ENCODE peak calls at places on chromosomes 2 and 18, in nine cellular contexts. H is sigmoid colon; N is MM.1S; S is left lung; U is CD8-positive, alpha-beta memory T cell; W is mucosa of descending colon; J is stomach; O is tibial artery; L is upper lobe of right lung. P is an unnamed sample. For H3K4me1 and H3K9me3, the result is how much of the 10 kb centered on the place peaks cover.

GRCh38 chr2:30267161-30267568 is 35.8 kb downstream of the LBH start:
- DNase-seq in S (no peak), W (no peak), U (no peak), J (no peak), N (peak), L (no peak), H (no peak), O (no peak), P (no peak)

GRCh38 chr2:168180483-168180882 is 66.9 kb downstream of the STK39 start:
- DNase-seq in N (no peak), S (no peak), H (no peak), O (no peak), J (no peak), U (no peak), L (no peak), W (no peak), P (no peak)

GRCh38 chr2:54041135-54041534 is 70.3 kb upstream of the PSME4 start:
- DNase-seq in S (no peak), O (no peak), N (no peak), L (no peak), J (no peak), H (no peak), U (no peak), W (no peak), P (no peak)

GRCh38 chr2:97988722-97989121 is 7.0 kb downstream of the TMEM131 start:
- DNase-seq in W (no peak), U (no peak), O (no peak), L (no peak), S (no peak), H (no peak), N (no peak), J (no peak), P (no peak)

GRCh38 chr2:24382363-24383021 is 22.2 kb upstream of the ITSN2 start:
- DNase-seq in W (peak), S (no peak), O (peak), J (peak), U (peak), N (peak), L (peak), H (peak), P (no peak)

GRCh38 chr2:190432567-190433231 is 24.5 kb downstream of the MFSD6 start:
- DNase-seq in U (no peak), N (no peak), O (no peak), H (no peak), S (no peak), W (no peak), J (no peak), L (no peak), P (no peak)

GRCh38 chr2:15941970-15942710 is 1.8 kb downstream of the MYCN start:
- DNase-seq in J (peak), N (no peak), L (no peak), O (no peak), U (no peak), S (peak), H (no peak), W (peak), P (no peak)

GRCh38 chr2:170500104-170500503 is 215.0 kb upstream of the SP5 start:
- DNase-seq in J (no peak), H (no peak), S (no peak), O (no peak), N (no peak), L (no peak), W (no peak), U (no peak), P (no peak)

GRCh38 chr2:64649626-64650025 is 4.1 kb downstream of the SERTAD2 start:
- DNase-seq in U (no peak), H (no peak), L (no peak), O (no peak), S (peak), N (peak), J (peak), W (peak), P (no peak)

GRCh38 chr18:26549486-26550435 is 1.4 kb upstream of the KCTD1 start:
- DNase-seq in H (peak), O (peak), J (peak), U (no peak), N (peak), L (peak), S (peak), W (peak), P (peak)

GRCh38 chr2:185583058-185583816 is 155.4 kb upstream of the FSIP2 start:
- DNase-seq in S (no peak), W (no peak), N (no peak), H (no peak), U (no peak), O (no peak), L (no peak), J (no peak), P (no peak)

GRCh38 chr2:204315236-204315662 is 230.0 kb upstream of the PARD3B start:
- DNase-seq in J (peak), U (no peak), O (no peak), L (no peak), N (no peak), S (no peak), W (no peak), H (peak), P (peak)

GRCh38 chr2:213022987-213023386 is 128.4 kb downstream of the IKZF2 start:
- DNase-seq in W (no peak), S (no peak), L (no peak), O (no peak), U (no peak), H (no peak), N (no peak), J (no peak), P (no peak)

GRCh38 chr2:84823229-84823628 is 57.7 kb downstream of the TRABD2A start:
- DNase-seq in J (no peak), L (no peak), N (no peak), O (no peak), S (no peak), U (no peak), H (no peak), W (no peak), P (no peak)

GRCh38 chr18:12361770-12362378 is 15.2 kb downstream of the AFG3L2 start:
- DNase-seq in J (no peak), H (no peak), N (no peak), O (no peak), U (no peak), S (no peak), W (no peak), L (no peak), P (no peak)

GRCh38 chr2:169979025-169979424 is 151.8 kb downstream of the UBR3 start:
- DNase-seq in S (no peak), H (no peak), O (no peak), J (no peak), U (no peak), W (no peak), N (no peak), L (no peak), P (no peak)

GRCh38 chr2:29810956-29811355 is 110.4 kb downstream of the ALK start:
- DNase-seq in W (no peak), J (no peak), H (no peak), S (no peak), U (no peak), O (no peak), L (no peak), N (no peak), P (no peak)

GRCh38 chr2:1553671-1554295 is 140.5 kb downstream of the TPO start:
- DNase-seq in U (no peak), W (no peak), N (no peak), S (no peak), O (no peak), L (peak), J (no peak), H (no peak), P (peak)

GRCh38 chr18:9087144-9087543 is 15.4 kb upstream of the NDUFV2 start:
- DNase-seq in O (no peak), N (no peak), W (no peak), H (no peak), U (no peak), S (no peak), L (no peak), J (no peak), P (no peak)

GRCh38 chr18:58280159-58280540 is 236.1 kb downstream of the NEDD4L start:
- DNase-seq in N (no peak), S (no peak), W (no peak), H (no peak), O (no peak), L (no peak), U (no peak), J (no peak), P (no peak)

GRCh38 chr2:48954935-48955334 is 199.4 kb downstream of the FSHR start:
- DNase-seq in S (no peak), L (no peak), H (no peak), W (no peak), J (no peak), O (no peak), U (no peak), N (no peak), P (no peak)

GRCh38 chr2:47072728-47073191 is 82.3 kb downstream of the STPG4 start:
- DNase-seq in S (no peak), O (peak), L (peak), N (no peak), H (no peak), U (no peak), W (no peak), J (peak), P (peak)

GRCh38 chr2:68878753-68879152 is 7.6 kb upstream of the BMP10 start:
- DNase-seq in L (no peak), S (no peak), O (no peak), J (no peak), W (no peak), H (no peak), U (no peak), N (no peak), P (no peak)

GRCh38 chr2:156563994-156564753 is 128.0 kb downstream of the GPD2 start:
- DNase-seq in N (no peak), H (no peak), L (no peak), U (no peak), S (no peak), J (no peak), O (no peak), W (no peak), P (no peak)

GRCh38 chr2:109182426-109182825 is 53.4 kb downstream of the SH3RF3 start:
- DNase-seq in W (no peak), U (no peak), J (no peak), S (no peak), L (no peak), O (no peak), N (no peak), H (no peak), P (no peak)

GRCh38 chr2:23449831-23450331 is 64.9 kb downstream of the KLHL29 start:
- DNase-seq in S (no peak), H (no peak), U (no peak), L (no peak), O (no peak), J (no peak), N (no peak), W (no peak), P (no peak)

GRCh38 chr2:238030422-238031155 is 30.2 kb upstream of the SCLY start:
- DNase-seq in N (no peak), O (no peak), S (no peak), W (no peak), L (no peak), U (no peak), J (no peak), H (no peak), P (no peak)

GRCh38 chr2:237223208-237223861 is 137.6 kb downstream of the COPS8 start:
- DNase-seq in H (no peak), J (no peak), L (no peak), W (no peak), N (no peak), U (no peak), O (peak), S (no peak), P (peak)

GRCh38 chr2:49255325-49256023 is 101.2 kb upstream of the FSHR start:
- DNase-seq in U (no peak), N (no peak), L (no peak), O (no peak), J (no peak), H (no peak), S (no peak), W (no peak), P (no peak)

GRCh38 chr18:13868501-13869271 is 44.7 kb downstream of the MC5R start:
- DNase-seq in H (no peak), U (no peak), L (no peak), N (no peak), O (no peak), W (no peak), J (no peak), S (no peak), P (no peak)

GRCh38 chr18:21402272-21402671 is 160.2 kb downstream of the GREB1L start:
- DNase-seq in U (no peak), N (no peak), O (no peak), H (no peak), J (no peak), L (no peak), W (no peak), S (no peak), P (no peak)

GRCh38 chr2:241011751-241012510 is 13.5 kb downstream of the SNED1 start:
- DNase-seq in H (peak), N (no peak), S (peak), U (no peak), O (no peak), W (no peak), J (peak), L (no peak), P (no peak)

GRCh38 chr2:9800975-9801723 is 42.1 kb upstream of the TAF1B start:
- DNase-seq in N (no peak), J (no peak), W (no peak), U (peak), H (no peak), L (peak), S (peak), O (no peak), P (peak)

GRCh38 chr2:176553685-176554106 is 284.5 kb downstream of the MTX2 start:
- DNase-seq in U (peak), H (peak), N (peak), S (peak), L (peak), O (peak), J (peak), W (peak), P (peak)

GRCh38 chr2:6793371-6793770 is 72.3 kb downstream of the CMPK2 start:
- DNase-seq in O (no peak), W (no peak), U (no peak), N (no peak), L (no peak), J (no peak), H (no peak), S (no peak), P (no peak)

GRCh38 chr2:120953843-120954584 is 218.3 kb downstream of the GLI2 start:
- DNase-seq in S (no peak), J (no peak), O (no peak), W (no peak), N (no peak), L (no peak), U (no peak), H (no peak), P (no peak)

GRCh38 chr2:120953066-120953760 is 217.5 kb downstream of the GLI2 start:
- DNase-seq in U (no peak), J (no peak), H (no peak), L (no peak), O (no peak), N (no peak), W (no peak), S (no peak), P (no peak)

GRCh38 chr2:120952318-120952717 is 216.7 kb downstream of the GLI2 start:
- DNase-seq in S (no peak), J (no peak), N (no peak), U (no peak), H (no peak), L (no peak), O (no peak), W (no peak), P (no peak)

GRCh38 chr2:120949957-120950590 is 214.4 kb downstream of the GLI2 start:
- DNase-seq in S (no peak), O (no peak), W (no peak), L (no peak), U (no peak), N (no peak), H (no peak), J (no peak), P (no peak)

GRCh38 chr2:120951701-120952100 is 216.0 kb downstream of the GLI2 start:
- DNase-seq in N (no peak), J (no peak), S (no peak), H (no peak), U (no peak), O (no peak), W (no peak), L (no peak), P (no peak)
- H3K4me1 ChIP-seq in N (under half), J (under half), S (under half), H (under half), U (under half), O (under half), W (under half), L (under half), P (under half)

DNA sequence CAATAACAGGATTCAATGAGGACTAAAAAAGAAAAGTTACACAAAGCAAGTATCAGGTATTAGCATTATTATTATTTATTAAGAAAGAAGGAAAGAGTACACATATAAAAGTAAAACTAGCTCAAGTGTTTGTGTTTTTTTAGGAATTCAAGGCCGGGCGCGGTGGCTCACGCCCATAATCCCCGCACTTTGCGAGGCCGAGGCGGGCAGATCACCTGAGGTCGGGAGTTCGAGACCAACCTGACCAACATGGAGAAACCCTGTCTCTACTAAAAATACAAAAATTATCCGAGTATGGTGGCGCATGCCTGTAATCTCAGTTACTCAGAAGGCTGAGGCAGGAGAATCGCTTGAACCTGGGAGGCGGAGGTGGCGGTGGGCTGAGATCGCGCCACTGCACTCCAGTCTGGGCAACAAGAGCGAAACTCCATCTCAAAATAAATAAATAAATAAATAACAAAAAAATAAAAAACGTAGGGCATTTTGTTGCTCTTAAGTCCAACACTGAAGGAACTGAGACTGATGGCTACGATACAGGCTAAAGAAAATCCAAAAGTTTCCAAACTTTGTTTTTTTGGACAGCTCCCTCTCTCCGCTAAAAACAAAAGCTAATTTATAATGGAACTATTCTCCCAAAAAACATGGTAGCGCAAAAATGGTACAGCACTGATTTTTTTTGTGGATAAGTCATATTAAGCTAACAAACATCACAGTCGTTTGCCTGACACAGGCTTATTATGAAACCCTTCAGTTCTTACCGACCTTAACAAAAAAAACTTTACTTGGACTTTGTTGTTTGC is 1.7 kb downstream of the TRAPPC8 start:
- DNase-seq in W (no peak), N (no peak), L (no peak), S (no peak), H (no peak), O (no peak), J (no peak), U (no peak), P (no peak)
- H3K9me3 ChIP-seq in W (under half), N (under half), L (under half), S (under half), H (under half), O (under half), J (under half), U (under half), P (under half)

GRCh38 chr18:50306944-50307343 is 19.5 kb upstream of the CXXC1 start:
- DNase-seq in J (peak), L (no peak), U (no peak), O (no peak), H (no peak), W (no peak), N (no peak), S (no peak), P (no peak)
- H3K4me3 ChIP-seq in J (peak), L (peak), U (peak), O (peak), H (peak), W (no peak), N (peak), S (no peak), P (no peak)

GRCh38 chr2:130898553-130898952 is 61.8 kb downstream of the ARHGEF4 start:
- DNase-seq in H (no peak), U (no peak), O (no peak), N (no peak), S (no peak), W (no peak), L (no peak), J (no peak), P (peak)

GRCh38 chr2:130901061-130901460 is 64.3 kb downstream of the ARHGEF4 start:
- DNase-seq in U (no peak), H (no peak), O (no peak), W (no peak), L (no peak), N (no peak), S (no peak), J (no peak), P (peak)

GRCh38 chr2:130894326-130894942 is 57.7 kb downstream of the ARHGEF4 start:
- DNase-seq in L (no peak), O (no peak), U (no peak), J (no peak), N (no peak), H (no peak), W (no peak), S (no peak), P (peak)

GRCh38 chr2:130896813-130897212 is 60.1 kb downstream of the ARHGEF4 start:
- DNase-seq in H (no peak), L (no peak), J (no peak), W (no peak), N (no peak), S (no peak), U (no peak), O (no peak), P (no peak)

GRCh38 chr2:130899306-130899705 is 62.6 kb downstream of the ARHGEF4 start:
- DNase-seq in W (no peak), O (no peak), H (no peak), N (no peak), J (no peak), L (no peak), S (no peak), U (no peak), P (no peak)
- H3K4me1 ChIP-seq in W (under half), O (under half), H (under half), N (under half), J (under half), L (under half), S (under half), U (under half), P (under half)

DNA sequence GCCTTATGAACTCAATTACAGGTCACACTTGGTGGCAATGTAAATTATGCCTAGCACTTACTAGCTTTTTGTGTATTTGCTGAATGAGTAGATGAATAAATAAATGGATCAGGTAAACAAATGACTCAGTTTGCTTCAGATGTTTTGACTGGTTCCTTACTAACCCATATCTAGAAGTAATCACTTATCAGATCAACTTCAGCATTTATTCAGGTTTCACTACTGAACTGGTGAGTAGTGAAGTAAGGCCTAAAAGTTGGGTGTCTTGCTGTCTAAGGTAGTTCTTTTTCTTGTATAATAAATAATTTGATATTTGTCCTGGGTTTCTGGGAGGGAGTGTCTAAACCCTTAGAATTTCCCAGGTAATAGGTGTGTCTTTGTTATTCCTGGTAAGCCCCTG is 205.0 kb downstream of the UXS1 start:
- DNase-seq in S (no peak), H (no peak), U (no peak), J (no peak), O (no peak), N (no peak), L (no peak), W (no peak), P (no peak)
- H3K9me3 ChIP-seq in S (under half), H (under half), U (under half), J (under half), O (under half), N (under half), L (under half), W (under half), P (under half)

GRCh38 chr18:63980027-63980426 is 10.1 kb downstream of the SERPINB8 start:
- DNase-seq in N (no peak), W (no peak), J (no peak), H (no peak), U (no peak), L (no peak), S (no peak), O (no peak), P (no peak)
- H3K4me3 ChIP-seq in N (peak), W (no peak), J (peak), H (peak), U (no peak), L (peak), S (peak), O (peak), P (no peak)

P was measured in aorta.